ENCODE peak calls at places on chromosomes 2 and 18, in four cellular contexts. One of them, this sample, is unnamed.

GRCh38 chr2:134359367-134360081 is 105.7 kb downstream of the MGAT5 start:
- DNase-seq in GM12865: no peak
- DNase-seq in heart right ventricle: no peak
- DNase-seq in fibroblast of mammary gland: no peak
- DNase-seq in this sample: no peak

GRCh38 chr2:39179974-39180960 is 59.4 kb upstream of the SOS1 start:
- DNase-seq in GM12865: no peak
- DNase-seq in heart right ventricle: no peak
- DNase-seq in fibroblast of mammary gland: no peak
- DNase-seq in this sample: no peak

GRCh38 chr2:30230479-30230854 is 867 bp upstream of the LBH start:
- DNase-seq in GM12865: no peak
- DNase-seq in heart right ventricle: peak; percentile 81
- DNase-seq in fibroblast of mammary gland: no peak
- DNase-seq in this sample: no peak

GRCh38 chr2:173150087-173150486 is 74.4 kb downstream of the MAP3K20 start:
- DNase-seq in GM12865: no peak
- DNase-seq in heart right ventricle: no peak
- DNase-seq in fibroblast of mammary gland: peak; percentile 92
- DNase-seq in this sample: no peak

GRCh38 chr2:224929512-224929911 is 112.8 kb downstream of the DOCK10 start:
- DNase-seq in GM12865: no peak
- DNase-seq in heart right ventricle: no peak
- DNase-seq in fibroblast of mammary gland: no peak
- DNase-seq in this sample: no peak

GRCh38 chr18:2625217-2625616 is 30.3 kb upstream of the SMCHD1 start:
- DNase-seq in GM12865: no peak
- DNase-seq in heart right ventricle: no peak
- DNase-seq in fibroblast of mammary gland: no peak
- DNase-seq in this sample: no peak

GRCh38 chr2:1675633-1676032 is 68.7 kb downstream of the PXDN start:
- DNase-seq in GM12865: no peak
- DNase-seq in heart right ventricle: no peak
- DNase-seq in fibroblast of mammary gland: peak; percentile 95
- DNase-seq in this sample: no peak

GRCh38 chr2:65186872-65187851 is 40.5 kb upstream of the ACTR2 start:
- DNase-seq in GM12865: peak; percentile 76
- DNase-seq in heart right ventricle: peak; percentile 77
- DNase-seq in fibroblast of mammary gland: peak; percentile 78
- DNase-seq in this sample: peak; percentile 86

GRCh38 chr2:166464187-166464586 is 29.9 kb downstream of the SCN7A start:
- DNase-seq in GM12865: no peak
- DNase-seq in heart right ventricle: no peak
- DNase-seq in fibroblast of mammary gland: peak; percentile 1
- DNase-seq in this sample: no peak

GRCh38 chr2:53018830-53019425 is 748.7 kb upstream of the CHAC2 start:
- DNase-seq in GM12865: no peak
- DNase-seq in heart right ventricle: no peak
- DNase-seq in fibroblast of mammary gland: peak; percentile 20
- DNase-seq in this sample: no peak
- TF ChIP-seq CTCF in GM12865: no peak
- TF ChIP-seq CTCF in heart right ventricle: no peak
- TF ChIP-seq CTCF in fibroblast of mammary gland: peak; percentile 24
- TF ChIP-seq CTCF in this sample: no peak

DNA sequence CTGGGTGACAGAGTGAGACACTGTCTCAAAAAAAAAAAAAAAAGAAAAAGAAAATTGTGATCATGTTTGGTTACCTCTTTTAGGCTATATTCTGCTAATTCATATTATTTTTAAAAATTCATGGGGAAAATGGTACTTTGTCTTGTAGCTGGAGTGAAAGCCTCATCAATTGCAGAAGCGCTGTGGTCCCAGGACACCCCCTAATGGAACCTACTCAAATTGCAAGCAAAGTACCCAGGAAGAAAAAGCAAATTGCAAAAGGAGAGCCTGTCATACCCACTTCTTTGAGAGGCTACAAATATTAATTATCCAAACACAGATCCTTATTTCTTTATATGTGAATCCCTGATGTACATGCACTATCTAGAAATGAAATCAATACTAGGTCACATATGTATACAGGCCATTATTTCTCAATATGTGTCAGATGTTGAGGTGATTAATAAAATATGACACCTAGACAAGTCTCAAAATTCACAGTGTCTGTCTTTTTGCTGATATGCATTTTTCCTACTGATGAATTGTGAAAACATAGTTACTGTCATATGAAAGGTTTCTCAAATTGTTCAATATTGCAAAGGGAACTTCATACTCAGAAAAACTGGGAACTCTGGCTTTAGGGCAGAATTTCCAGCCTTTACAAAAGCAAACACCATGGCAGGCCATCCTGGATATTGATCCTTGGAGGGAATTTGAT is 12.6 kb downstream of the CRACDL start:
- DNase-seq in GM12865: no peak
- DNase-seq in heart right ventricle: no peak
- DNase-seq in fibroblast of mammary gland: no peak
- DNase-seq in this sample: no peak
- TF ChIP-seq CTCF in GM12865: peak; percentile 26
- TF ChIP-seq CTCF in heart right ventricle: no peak
- TF ChIP-seq CTCF in fibroblast of mammary gland: peak; percentile 38
- TF ChIP-seq CTCF in this sample: no peak

GRCh38 chr2:120229341-120229740 is 6.1 kb upstream of the TMEM185B start:
- DNase-seq in GM12865: no peak
- DNase-seq in heart right ventricle: no peak
- DNase-seq in fibroblast of mammary gland: no peak
- DNase-seq in this sample: no peak

GRCh38 chr2:120233292-120233691 is 10.1 kb upstream of the TMEM185B start:
- DNase-seq in GM12865: no peak
- DNase-seq in heart right ventricle: no peak
- DNase-seq in fibroblast of mammary gland: no peak
- DNase-seq in this sample: no peak

GRCh38 chr2:120231974-120232635 is 8.9 kb upstream of the TMEM185B start:
- DNase-seq in GM12865: peak; percentile 95
- DNase-seq in heart right ventricle: peak; percentile 45
- DNase-seq in fibroblast of mammary gland: peak; percentile 50
- DNase-seq in this sample: peak; percentile 83

GRCh38 chr2:120230515-120231471 is 7.6 kb upstream of the TMEM185B start:
- DNase-seq in GM12865: peak; percentile 51
- DNase-seq in heart right ventricle: no peak
- DNase-seq in fibroblast of mammary gland: no peak
- DNase-seq in this sample: no peak

GRCh38 chr2:120231564-120231973 is 8.4 kb upstream of the TMEM185B start:
- DNase-seq in GM12865: peak; percentile 29
- DNase-seq in heart right ventricle: no peak
- DNase-seq in fibroblast of mammary gland: no peak
- DNase-seq in this sample: no peak
- TF ChIP-seq CTCF in GM12865: no peak
- TF ChIP-seq CTCF in heart right ventricle: no peak
- TF ChIP-seq CTCF in fibroblast of mammary gland: no peak
- TF ChIP-seq CTCF in this sample: no peak

GRCh38 chr2:157903626-157904025 is 27.5 kb upstream of the ACVR1 start:
- DNase-seq in GM12865: no peak
- DNase-seq in heart right ventricle: peak; percentile 18
- DNase-seq in fibroblast of mammary gland: no peak
- DNase-seq in this sample: no peak

GRCh38 chr2:157903051-157903625 is 27.0 kb upstream of the ACVR1 start:
- DNase-seq in GM12865: no peak
- DNase-seq in heart right ventricle: no peak
- DNase-seq in fibroblast of mammary gland: no peak
- DNase-seq in this sample: no peak

GRCh38 chr2:157901325-157901724 is 25.2 kb upstream of the ACVR1 start:
- DNase-seq in GM12865: peak; percentile 18
- DNase-seq in heart right ventricle: no peak
- DNase-seq in fibroblast of mammary gland: no peak
- DNase-seq in this sample: no peak

GRCh38 chr2:157900684-157901083 is 24.6 kb upstream of the ACVR1 start:
- DNase-seq in GM12865: no peak
- DNase-seq in heart right ventricle: no peak
- DNase-seq in fibroblast of mammary gland: no peak
- DNase-seq in this sample: no peak

DNA sequence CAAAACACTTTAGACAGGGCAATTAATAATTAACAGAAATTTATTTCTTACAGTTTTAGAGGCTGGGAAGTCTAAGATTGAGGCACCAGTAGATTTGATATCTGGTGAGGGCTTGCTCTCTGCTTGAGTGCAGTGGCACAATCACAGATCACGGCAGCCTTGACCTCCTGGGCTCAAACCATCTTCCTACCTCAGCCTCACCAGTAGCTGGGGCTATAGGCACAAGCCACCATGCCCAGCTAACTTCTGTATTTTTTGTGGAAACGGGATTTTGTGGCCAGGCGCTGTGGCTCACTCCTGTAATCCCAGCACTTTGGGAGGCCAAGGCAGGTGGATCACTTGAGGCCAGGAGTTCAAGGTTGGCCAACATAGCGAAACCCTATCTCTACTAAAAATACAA is 29.0 kb upstream of the ACVR1 start:
- DNase-seq in GM12865: no peak
- DNase-seq in heart right ventricle: no peak
- DNase-seq in fibroblast of mammary gland: no peak
- DNase-seq in this sample: no peak
- TF ChIP-seq CTCF in GM12865: no peak
- TF ChIP-seq CTCF in heart right ventricle: no peak
- TF ChIP-seq CTCF in fibroblast of mammary gland: no peak
- TF ChIP-seq CTCF in this sample: no peak

GRCh38 chr2:105141099-105141614 is 100.4 kb upstream of the GPR45 start:
- DNase-seq in GM12865: no peak
- DNase-seq in heart right ventricle: no peak
- DNase-seq in fibroblast of mammary gland: no peak
- DNase-seq in this sample: no peak

GRCh38 chr2:105143094-105143466 is 98.5 kb upstream of the GPR45 start:
- DNase-seq in GM12865: no peak
- DNase-seq in heart right ventricle: no peak
- DNase-seq in fibroblast of mammary gland: no peak
- DNase-seq in this sample: no peak

GRCh38 chr2:105140237-105140568 is 101.3 kb upstream of the GPR45 start:
- DNase-seq in GM12865: no peak
- DNase-seq in heart right ventricle: no peak
- DNase-seq in fibroblast of mammary gland: no peak
- DNase-seq in this sample: no peak

GRCh38 chr2:105143467-105144127 is 97.9 kb upstream of the GPR45 start:
- DNase-seq in GM12865: peak; percentile 7
- DNase-seq in heart right ventricle: no peak
- DNase-seq in fibroblast of mammary gland: no peak
- DNase-seq in this sample: peak; percentile 31

GRCh38 chr2:105142239-105142638 is 99.3 kb upstream of the GPR45 start:
- DNase-seq in GM12865: no peak
- DNase-seq in heart right ventricle: no peak
- DNase-seq in fibroblast of mammary gland: no peak
- DNase-seq in this sample: no peak
- TF ChIP-seq CTCF in GM12865: no peak
- TF ChIP-seq CTCF in heart right ventricle: no peak
- TF ChIP-seq CTCF in fibroblast of mammary gland: no peak
- TF ChIP-seq CTCF in this sample: no peak

DNA sequence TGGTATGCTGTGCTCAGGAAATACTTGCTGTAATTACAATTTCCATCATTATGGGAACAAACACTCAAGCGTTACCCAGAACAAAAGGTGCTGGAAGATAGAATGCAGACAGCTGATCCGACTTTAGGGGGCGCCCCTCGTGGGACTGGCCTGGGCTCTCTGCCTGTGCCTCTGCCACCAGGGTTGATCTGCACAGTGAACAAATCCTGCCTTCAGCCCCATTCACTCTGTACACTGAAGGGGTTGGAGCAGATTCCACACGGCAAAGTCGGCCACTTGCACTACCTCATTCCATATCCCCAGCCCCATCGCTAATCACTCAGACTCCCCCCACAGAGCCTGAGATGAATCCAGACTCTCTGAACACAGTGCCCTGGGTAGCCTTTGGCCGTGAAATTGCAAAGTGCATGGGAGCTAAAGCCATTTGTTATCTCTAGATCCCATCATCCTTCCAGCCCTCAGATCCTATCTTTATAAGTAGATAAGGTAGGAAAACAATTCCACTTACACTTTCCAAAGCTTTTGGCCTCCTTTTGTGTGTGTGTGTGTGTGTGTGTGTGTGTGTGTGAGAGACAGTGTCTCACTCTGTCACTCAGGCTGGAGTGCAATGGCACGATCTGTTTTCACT is 69.3 kb downstream of the INPP5D start:
- DNase-seq in GM12865: no peak
- DNase-seq in heart right ventricle: no peak
- DNase-seq in fibroblast of mammary gland: no peak
- DNase-seq in this sample: no peak
- TF ChIP-seq CTCF in GM12865: no peak
- TF ChIP-seq CTCF in heart right ventricle: no peak
- TF ChIP-seq CTCF in fibroblast of mammary gland: peak; percentile 7
- TF ChIP-seq CTCF in this sample: no peak

This sample was measured in GM10248.